ENCODE peak calls at places on chromosomes 16 and 17, in six cellular contexts. P is glutamatergic neuron; Y is endothelial cell; R is CD8-positive, alpha-beta T cell; C is B cell; B is stomach. G is an unnamed sample.

GRCh38 chr17:76200354-76200753 is 39.9 kb downstream of the RNF157 start:
- DNase-seq in P (no peak), Y (no peak), R (no peak), C (no peak), B (no peak), G (no peak)

GRCh38 chr17:48071654-48072053 is 23.5 kb downstream of the NFE2L1 start:
- DNase-seq in P (no peak), Y (no peak), R (no peak), C (no peak), B (no peak), G (no peak)

GRCh38 chr16:81645303-81645702 is 133.8 kb upstream of the PLCG2 start:
- DNase-seq in P (no peak), Y (no peak), R (no peak), C (no peak), B (no peak), G (no peak)

GRCh38 chr17:19940722-19941464 is 36.7 kb downstream of the AKAP10 start:
- DNase-seq in P (no peak), Y (no peak), R (no peak), C (no peak), B (no peak), G (no peak)

GRCh38 chr16:9525037-9525436 is 433.6 kb downstream of the HAPSTR1 start:
- DNase-seq in P (no peak), Y (no peak), R (no peak), C (no peak), B (no peak), G (no peak)

GRCh38 chr17:81221371-81221841 is 1.4 kb downstream of the CEP131 start:
- DNase-seq in P (no peak), Y (no peak), R (no peak), C (no peak), B (no peak), G (no peak)

GRCh38 chr16:81190667-81191066 is 47.8 kb upstream of the BCO1 start:
- DNase-seq in P (no peak), Y (no peak), R (no peak), C (no peak), B (no peak), G (no peak)

GRCh38 chr17:27318633-27319032 is 24.7 kb downstream of the WSB1 start:
- DNase-seq in P (no peak), Y (no peak), R (no peak), C (no peak), B (no peak), G (no peak)

GRCh38 chr16:79607587-79607986 is 7.0 kb upstream of the MAF start:
- DNase-seq in P (no peak), Y (no peak), R (no peak), C (no peak), B (no peak), G (no peak)

GRCh38 chr17:80778716-80779115 is 212.9 kb upstream of the CHMP6 start:
- DNase-seq in P (no peak), Y (no peak), R (no peak), C (no peak), B (no peak), G (no peak)

GRCh38 chr17:56597495-56597990 is 4.0 kb downstream of the NOG start:
- DNase-seq in P (peak), Y (peak), R (peak), C (no peak), B (no peak), G (peak)

GRCh38 chr17:43224146-43224705 is 4.2 kb downstream of the CCDC200 start:
- DNase-seq in P (no peak), Y (no peak), R (no peak), C (no peak), B (no peak), G (no peak)

GRCh38 chr17:79843917-79844815 is 4.9 kb upstream of the CBX4 start:
- DNase-seq in P (peak), Y (peak), R (no peak), C (peak), B (peak), G (peak)

GRCh38 chr17:2580641-2581040 is 12.8 kb upstream of the PAFAH1B1 start:
- DNase-seq in P (no peak), Y (no peak), R (no peak), C (no peak), B (no peak), G (no peak)

GRCh38 chr17:46782250-46782953 is 36.1 kb downstream of the WNT3 start:
- DNase-seq in P (no peak), Y (peak), R (no peak), C (peak), B (peak), G (no peak)

GRCh38 chr16:24685539-24686432 is 43.7 kb upstream of the TNRC6A start:
- DNase-seq in P (peak), Y (peak), R (no peak), C (no peak), B (peak), G (peak)

GRCh38 chr17:7438050-7438614 is 1.2 kb upstream of the FGF11 start:
- DNase-seq in P (peak), Y (peak), R (peak), C (peak), B (peak), G (no peak)

GRCh38 chr17:32878211-32878610 is 1.3 kb upstream of the MYO1D start:
- DNase-seq in P (no peak), Y (no peak), R (no peak), C (no peak), B (peak), G (no peak)

GRCh38 chr17:76166168-76166567 is 25.1 kb upstream of the FOXJ1 start:
- DNase-seq in P (no peak), Y (no peak), R (peak), C (no peak), B (no peak), G (no peak)

GRCh38 chr16:10812352-10813122 is 6.1 kb downstream of the TVP23A start:
- DNase-seq in P (no peak), Y (no peak), R (no peak), C (no peak), B (no peak), G (no peak)

GRCh38 chr16:21964353-21964752 is 11.2 kb downstream of the UQCRC2 start:
- DNase-seq in P (no peak), Y (no peak), R (no peak), C (no peak), B (no peak), G (no peak)

GRCh38 chr17:48625502-48626201 is 506 bp downstream of the HOXB9 start:
- DNase-seq in P (no peak), Y (no peak), R (no peak), C (peak), B (peak), G (no peak)

GRCh38 chr16:4944333-4945281 is 7.7 kb upstream of the PPL start:
- DNase-seq in P (peak), Y (no peak), R (no peak), C (no peak), B (peak), G (no peak)

GRCh38 chr17:16371742-16372141 is 9.1 kb upstream of the UBB start:
- DNase-seq in P (no peak), Y (no peak), R (no peak), C (no peak), B (no peak), G (no peak)

GRCh38 chr17:81483862-81484194 is 28.8 kb downstream of the ACTG1 start:
- DNase-seq in P (no peak), Y (no peak), R (no peak), C (no peak), B (no peak), G (no peak)

GRCh38 chr17:75523647-75524046 is 1.9 kb upstream of the LLGL2 start:
- DNase-seq in P (no peak), Y (no peak), R (no peak), C (no peak), B (no peak), G (no peak)

GRCh38 chr16:21224800-21225199 is 8.7 kb upstream of the ANKS4B start:
- DNase-seq in P (no peak), Y (no peak), R (no peak), C (no peak), B (no peak), G (no peak)

GRCh38 chr17:48276776-48277175 is 153.2 kb downstream of the SKAP1 start:
- DNase-seq in P (no peak), Y (no peak), R (no peak), C (no peak), B (no peak), G (no peak)

GRCh38 chr17:40598021-40598927 is 33.0 kb upstream of the CCR7 start:
- DNase-seq in P (no peak), Y (no peak), R (peak), C (no peak), B (no peak), G (no peak)

GRCh38 chr17:15342460-15342859 is 1.1 kb upstream of the TEKT3 start:
- DNase-seq in P (no peak), Y (no peak), R (no peak), C (no peak), B (no peak), G (no peak)

GRCh38 chr17:4948166-4948996 is at the start of gene PFN1:
- DNase-seq in P (peak), Y (peak), R (peak), C (peak), B (peak), G (peak)

GRCh38 chr16:54454616-54455015 is 168.0 kb upstream of the IRX3 start:
- DNase-seq in P (no peak), Y (no peak), R (no peak), C (no peak), B (no peak), G (no peak)
- TF ChIP-seq CTCF in P (no peak), Y (no peak), R (no peak), C (no peak), B (no peak), G (no peak)

DNA sequence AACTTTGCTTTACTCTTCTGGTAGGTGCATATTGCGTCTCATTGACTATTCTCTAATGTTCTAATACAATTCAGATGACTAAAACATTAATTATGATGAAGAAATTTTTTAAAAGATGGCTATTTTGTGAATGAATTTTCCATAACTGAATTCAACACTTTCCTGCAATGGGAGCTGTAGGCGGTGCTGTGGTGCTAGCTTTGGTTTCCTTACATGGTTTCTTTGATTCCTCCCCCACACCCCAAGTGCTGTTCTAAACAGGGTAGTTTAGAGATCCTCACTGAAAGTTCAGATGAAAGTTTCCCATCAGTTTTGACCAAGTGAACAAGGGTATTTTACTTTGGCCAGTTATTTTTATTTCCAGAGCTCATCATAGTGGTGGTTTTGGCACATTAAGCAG is 26.0 kb upstream of the MRC2 start:
- DNase-seq in P (no peak), Y (no peak), R (no peak), C (no peak), B (no peak), G (no peak)
- TF ChIP-seq CTCF in P (no peak), Y (no peak), R (no peak), C (no peak), B (no peak), G (no peak)

DNA sequence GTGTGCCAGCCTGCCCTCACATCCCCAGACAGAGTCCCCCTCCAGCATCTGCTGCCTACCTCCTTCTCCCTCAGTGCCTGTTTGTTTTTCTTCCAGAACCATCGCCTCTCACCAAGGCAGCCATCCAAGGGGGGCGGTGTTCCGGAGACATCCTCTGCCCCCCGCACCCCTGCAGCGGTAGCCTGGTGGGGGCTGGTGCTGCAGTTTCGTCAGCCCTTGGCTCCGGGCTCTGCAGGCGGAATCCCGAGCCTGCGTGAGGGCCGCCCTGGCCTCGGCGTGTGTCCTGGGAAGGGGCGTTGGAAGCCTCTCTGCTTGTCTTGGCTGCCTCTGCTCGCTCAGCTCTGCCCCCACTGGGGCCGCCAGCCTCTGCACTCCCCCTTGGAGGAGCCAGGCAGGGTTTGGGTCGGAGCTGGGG is 126.0 kb upstream of the CIBAR2 start:
- DNase-seq in P (peak), Y (peak), R (no peak), C (no peak), B (peak), G (no peak)
- TF ChIP-seq CTCF in P (no peak), Y (no peak), R (no peak), C (no peak), B (no peak), G (no peak)

DNA sequence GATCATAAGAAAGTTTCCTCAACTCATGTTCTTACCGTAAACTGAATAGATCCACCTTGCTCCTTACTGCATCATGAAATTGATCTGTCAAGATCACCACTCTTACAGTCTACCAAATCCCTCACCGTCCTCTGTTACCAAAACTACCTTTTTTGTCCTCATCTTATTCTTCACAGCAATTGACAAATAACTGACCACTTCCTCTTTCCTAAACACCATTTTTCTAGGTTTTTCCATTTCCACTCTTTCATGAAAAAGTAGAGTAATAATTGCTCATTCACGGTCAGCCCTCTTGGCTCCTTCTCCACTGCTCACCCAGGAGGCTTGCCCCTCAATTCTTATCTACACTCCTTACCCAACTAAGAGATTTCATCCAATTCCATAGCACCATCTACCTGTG is 44.9 kb downstream of the ABCA5 start:
- DNase-seq in P (no peak), Y (no peak), R (no peak), C (no peak), B (no peak), G (no peak)
- TF ChIP-seq CTCF in P (no peak), Y (no peak), R (no peak), C (no peak), B (no peak), G (no peak)

GRCh38 chr17:50911890-50912289 is 45.7 kb upstream of the TOB1 start:
- DNase-seq in P (no peak), Y (no peak), R (no peak), C (no peak), B (no peak), G (no peak)
- TF ChIP-seq CTCF in P (no peak), Y (no peak), R (no peak), C (no peak), B (no peak), G (no peak)

G was measured in neural crest cell.